ENCODE peak calls at places on chromosomes 1 and 21, in five cellular contexts. B, Y, T, O and K are unnamed samples.

GRCh38 chr1:29122662-29122986 is 1.1 kb downstream of the TMEM200B start:
- DNase-seq in B (peak), Y (peak), T (peak), O (peak), K (no peak)

GRCh38 chr1:39671793-39672550 is at the start of gene NT5C1A:
- DNase-seq in B (peak), Y (peak), T (peak), O (peak), K (no peak)

GRCh38 chr21:38400195-38400695 is 98.0 kb downstream of the ERG start:
- DNase-seq in B (no peak), Y (no peak), T (no peak), O (no peak), K (no peak)

GRCh38 chr1:6461538-6462411 is 4.2 kb downstream of the TNFRSF25 start:
- DNase-seq in B (no peak), Y (no peak), T (no peak), O (no peak), K (no peak)

GRCh38 chr1:55898191-55898590 is 681.2 kb downstream of the PLPP3 start:
- DNase-seq in B (no peak), Y (no peak), T (no peak), O (peak), K (no peak)

GRCh38 chr21:25441835-25442234 is 165.4 kb downstream of the MRPL39 start:
- DNase-seq in B (no peak), Y (no peak), T (no peak), O (no peak), K (no peak)

GRCh38 chr21:41402231-41402630 is 23.8 kb upstream of the MX1 start:
- DNase-seq in B (no peak), Y (no peak), T (no peak), O (no peak), K (no peak)

GRCh38 chr1:163084330-163084729 is 15.2 kb downstream of the RGS4 start:
- DNase-seq in B (no peak), Y (no peak), T (no peak), O (no peak), K (no peak)

GRCh38 chr1:201941420-201942128 is 4.8 kb downstream of the LMOD1 start:
- DNase-seq in B (no peak), Y (no peak), T (no peak), O (no peak), K (no peak)

GRCh38 chr1:48644190-48644930 is 132.3 kb downstream of the BEND5 start:
- DNase-seq in B (no peak), Y (no peak), T (no peak), O (no peak), K (no peak)

GRCh38 chr1:37567023-37567422 is 10.3 kb downstream of the DNALI1 start:
- DNase-seq in B (no peak), Y (no peak), T (no peak), O (peak), K (no peak)

GRCh38 chr1:89542345-89542744 is 17.7 kb downstream of the LRRC8B start:
- DNase-seq in B (no peak), Y (no peak), T (no peak), O (no peak), K (no peak)

GRCh38 chr1:214637722-214638473 is 34.9 kb downstream of the CENPF start:
- DNase-seq in B (no peak), Y (no peak), T (no peak), O (peak), K (no peak)

GRCh38 chr1:31954607-31955283 is 16.6 kb upstream of the PTP4A2 start:
- DNase-seq in B (peak), Y (peak), T (peak), O (peak), K (peak)

GRCh38 chr1:117120774-117121588 is 568 bp downstream of the TRIM45 start:
- DNase-seq in B (no peak), Y (no peak), T (no peak), O (peak), K (peak)

GRCh38 chr1:84862810-84863251 is 30.2 kb downstream of the LPAR3 start:
- DNase-seq in B (no peak), Y (no peak), T (no peak), O (no peak), K (no peak)

GRCh38 chr1:41892211-41892840 is 26.4 kb downstream of the HIVEP3 start:
- DNase-seq in B (no peak), Y (no peak), T (no peak), O (no peak), K (peak)

GRCh38 chr1:1143636-1144035 is 27.7 kb upstream of the C1orf159 start:
- DNase-seq in B (no peak), Y (no peak), T (no peak), O (no peak), K (no peak)

GRCh38 chr1:52756020-52756419 is 29.8 kb downstream of the ZYG11B start:
- DNase-seq in B (no peak), Y (no peak), T (no peak), O (no peak), K (no peak)

GRCh38 chr1:15956150-15956549 is 19.8 kb downstream of the ZBTB17 start:
- DNase-seq in B (no peak), Y (no peak), T (no peak), O (no peak), K (no peak)

GRCh38 chr1:10659646-10660540 is 136.6 kb downstream of the CASZ1 start:
- DNase-seq in B (no peak), Y (no peak), T (no peak), O (no peak), K (no peak)

GRCh38 chr1:214282696-214283225 is 1.8 kb downstream of the SMYD2 start:
- DNase-seq in B (no peak), Y (no peak), T (no peak), O (no peak), K (no peak)

GRCh38 chr1:76862447-76862846 is 4.8 kb upstream of the ST6GALNAC5 start:
- DNase-seq in B (no peak), Y (no peak), T (no peak), O (no peak), K (no peak)

GRCh38 chr1:67855944-67856343 is 22.7 kb upstream of the GNG12 start:
- DNase-seq in B (no peak), Y (no peak), T (no peak), O (no peak), K (no peak)

GRCh38 chr1:240287722-240288121 is 196.0 kb downstream of the FMN2 start:
- DNase-seq in B (no peak), Y (no peak), T (no peak), O (no peak), K (no peak)

GRCh38 chr1:1947493-1947892 is 28.4 kb upstream of the TMEM52 start:
- DNase-seq in B (no peak), Y (peak), T (no peak), O (no peak), K (no peak)

GRCh38 chr21:42112857-42113256 is 41.7 kb downstream of the UMODL1 start:
- DNase-seq in B (no peak), Y (no peak), T (no peak), O (peak), K (no peak)

DNA sequence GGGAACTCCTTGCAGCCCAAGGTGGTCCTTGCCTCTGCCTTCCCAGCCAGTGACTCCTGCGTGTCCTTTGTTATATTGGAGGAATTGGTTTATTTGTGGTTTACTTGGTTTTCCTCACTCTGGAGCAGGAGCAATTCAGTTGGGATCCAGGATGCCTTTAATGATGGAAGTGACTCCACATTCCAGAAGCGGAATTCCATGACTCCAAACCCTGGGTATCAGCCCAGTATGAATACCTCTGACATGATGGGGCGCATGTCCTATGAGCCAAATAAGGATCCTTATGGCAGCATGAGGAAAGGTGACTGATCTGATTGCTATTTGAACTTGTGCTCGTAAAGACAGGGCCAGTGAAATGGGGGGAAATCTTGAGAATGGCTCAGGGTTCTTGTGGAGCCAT is 15.1 kb upstream of the PIGV start:
- DNase-seq in B (no peak), Y (no peak), T (no peak), O (no peak), K (no peak)
- H3K27ac ChIP-seq in B (no peak), Y (peak), T (no peak), O (peak), K (peak)

GRCh38 chr1:226530591-226530990 is 18.0 kb upstream of the STUM start:
- DNase-seq in B (no peak), Y (no peak), T (no peak), O (no peak), K (no peak)
- H3K27ac ChIP-seq in B (no peak), Y (no peak), T (no peak), O (no peak), K (no peak)

DNA sequence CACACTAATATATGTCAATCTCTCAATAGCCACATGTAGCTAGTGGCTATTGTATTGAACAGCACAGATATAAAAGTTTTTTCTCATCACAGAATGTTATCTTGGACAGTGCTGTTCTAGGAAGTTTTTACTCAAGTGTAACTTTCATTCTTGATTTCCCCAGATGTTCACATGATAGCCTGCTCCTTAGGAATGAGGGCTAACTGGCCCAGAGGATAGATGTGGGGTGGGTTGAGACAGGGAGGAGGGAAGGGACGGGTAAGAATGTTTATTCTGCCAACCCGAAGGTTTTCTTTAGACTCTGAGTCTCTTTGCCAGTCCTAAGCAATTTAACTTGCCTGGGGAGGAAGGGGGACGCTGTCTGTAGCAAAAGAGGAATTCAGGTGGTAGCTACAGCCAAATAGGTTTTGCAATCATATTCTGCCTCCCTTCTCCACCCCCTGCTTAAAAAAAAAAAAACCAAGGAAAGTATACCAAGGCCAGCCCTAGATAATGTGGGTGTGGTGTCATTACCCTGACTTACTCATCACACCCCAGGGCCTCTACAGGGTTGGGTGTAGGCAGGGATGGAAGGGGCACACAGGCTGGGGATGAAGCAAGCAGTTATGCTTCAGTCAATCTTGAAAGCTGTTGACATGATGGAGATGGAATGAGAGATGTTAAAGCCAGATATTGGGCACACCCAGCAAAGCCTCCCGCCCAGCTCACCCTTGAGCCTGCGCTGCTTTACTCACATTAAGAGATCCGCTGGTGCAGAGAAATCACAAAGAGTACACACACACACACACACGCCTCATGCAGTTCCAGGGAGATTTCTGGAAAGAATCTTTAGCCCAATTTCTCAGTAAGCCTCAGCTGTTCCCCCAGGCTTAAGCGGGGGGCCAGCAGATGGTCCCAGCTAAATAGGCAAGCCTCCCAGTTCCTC is 59.9 kb downstream of the PLXNA2 start:
- DNase-seq in B (no peak), Y (peak), T (no peak), O (peak), K (no peak)
- H3K27ac ChIP-seq in B (no peak), Y (peak), T (peak), O (peak), K (peak)

GRCh38 chr1:93526431-93526830 is 78.5 kb downstream of the FNBP1L start:
- DNase-seq in B (no peak), Y (no peak), T (no peak), O (no peak), K (no peak)
- H3K27ac ChIP-seq in B (no peak), Y (peak), T (no peak), O (no peak), K (no peak)